ENCODE peak calls at places on chromosomes 4 and X, in seven cellular contexts. Z is NCI-H1436, M is fibroblast of lung, G is cardiac fibroblast, W is GM23338, K is cardiac septum, U is astrocyte of the spinal cord. H is an unnamed sample.

GRCh38 chr4:47836655-47837581 is 949 bp downstream of the CORIN start:
- DNase-seq in M (peak), K (peak), U (peak), G (peak), Z (peak), W (peak), H (peak)

GRCh38 chrX:9785944-9786741 is at the start of gene SHROOM2:
- DNase-seq in G (peak), Z (no peak), W (peak), K (peak), U (no peak), M (no peak), H (peak)

GRCh38 chrX:17038681-17039161 is 92.3 kb downstream of the REPS2 start:
- DNase-seq in G (peak), K (no peak), W (no peak), M (peak), U (peak), Z (no peak), H (peak)

GRCh38 chr4:145839151-145839550 is 99.5 kb downstream of the ZNF827 start:
- DNase-seq in Z (no peak), G (peak), M (peak), U (peak), W (peak), K (no peak), H (no peak)

GRCh38 chr4:10345381-10345784 is 111.8 kb downstream of the ZNF518B start:
- DNase-seq in W (no peak), G (no peak), K (no peak), Z (no peak), M (no peak), U (no peak), H (no peak)

GRCh38 chr4:73668806-73669205 is 48.6 kb upstream of the RASSF6 start:
- DNase-seq in Z (no peak), K (no peak), U (peak), G (peak), M (peak), W (no peak), H (no peak)

GRCh38 chr4:126405369-126405982 is 1090.7 kb downstream of the FAT4 start:
- DNase-seq in W (peak), M (peak), G (peak), U (peak), K (no peak), Z (peak), H (no peak)

GRCh38 chr4:158315706-158316105 is 105.4 kb downstream of the TMEM144 start:
- DNase-seq in U (peak), G (peak), W (no peak), Z (no peak), K (no peak), M (peak), H (peak)

GRCh38 chr4:37562592-37562991 is 123.6 kb downstream of the RELL1 start:
- DNase-seq in Z (no peak), G (no peak), W (no peak), U (peak), M (peak), K (no peak), H (no peak)

GRCh38 chrX:130778773-130779172 is 124.2 kb downstream of the ENOX2 start:
- DNase-seq in U (no peak), K (no peak), Z (no peak), G (no peak), W (no peak), M (peak), H (no peak)

GRCh38 chrX:24146283-24146865 is 3.2 kb upstream of the ZFX start:
- DNase-seq in G (no peak), Z (no peak), W (no peak), U (peak), M (no peak), K (no peak), H (peak)

GRCh38 chr4:8152865-8153257 is 5.8 kb downstream of the ABLIM2 start:
- DNase-seq in U (no peak), W (no peak), Z (no peak), K (no peak), G (no peak), M (no peak), H (no peak)

GRCh38 chr4:123786159-123786915 is 389.7 kb downstream of the SPRY1 start:
- DNase-seq in K (no peak), U (peak), Z (no peak), M (peak), W (no peak), G (peak), H (no peak)

GRCh38 chr4:13524504-13525243 is 19.6 kb downstream of the NKX3-2 start:
- DNase-seq in U (peak), M (peak), W (peak), Z (no peak), K (no peak), G (peak), H (no peak)

GRCh38 chrX:100591256-100592051 is 6.7 kb downstream of the TNMD start:
- DNase-seq in G (no peak), W (no peak), U (no peak), Z (no peak), K (no peak), M (no peak), H (no peak)

GRCh38 chr4:106201373-106201772 is 114.6 kb downstream of the TBCK start:
- DNase-seq in K (no peak), G (peak), M (peak), W (peak), Z (no peak), U (peak), H (peak)

GRCh38 chr4:102477657-102478056 is 23.5 kb upstream of the NFKB1 start:
- DNase-seq in G (no peak), W (no peak), M (no peak), U (no peak), K (no peak), Z (no peak), H (no peak)

GRCh38 chr4:146041139-146042004 is 102.7 kb upstream of the ZNF827 start:
- DNase-seq in U (no peak), M (no peak), Z (no peak), K (no peak), G (no peak), W (no peak), H (no peak)

GRCh38 chrX:9374537-9374936 is 90.3 kb upstream of the TBL1X start:
- DNase-seq in W (no peak), M (no peak), G (no peak), Z (no peak), U (no peak), K (no peak), H (no peak)

GRCh38 chr4:145828802-145829485 is 109.7 kb downstream of the ZNF827 start:
- DNase-seq in G (no peak), K (no peak), M (no peak), W (no peak), U (no peak), Z (no peak), H (no peak)

GRCh38 chr4:165325732-165326512 is 1.5 kb upstream of the MSMO1 start:
- DNase-seq in K (no peak), M (peak), W (peak), Z (no peak), U (peak), G (peak), H (peak)

GRCh38 chrX:15973299-15973698 is 118.7 kb upstream of the AP1S2 start:
- DNase-seq in G (peak), Z (no peak), M (peak), K (no peak), W (peak), U (peak), H (peak)

GRCh38 chr4:115834441-115834840 is 721.0 kb upstream of the NDST4 start:
- DNase-seq in W (no peak), K (no peak), U (no peak), M (no peak), G (no peak), Z (no peak), H (no peak)

H was measured in myocyte.